ENCODE peak calls at places on chromosomes 11 and 22, in ten cellular contexts. B, X, M, R, F, G, Y, T, O and C are unnamed samples.
A peak's percentile ranks its signal among the peaks of the same experiment; 100 is the strongest.

GRCh38 chr11:129999407-129999806 is 3.2 kb downstream of the PRDM10 start:
- DNase-seq in B (no peak), X (no peak), M (no peak), R (no peak), F (no peak), G (no peak), Y (no peak), T (no peak), O (no peak), C (no peak)

GRCh38 chr11:27354359-27354965 is 8.6 kb downstream of the CCDC34 start:
- DNase-seq in B (no peak), X (no peak), M (no peak), R (no peak), F (no peak), G (no peak), Y (no peak), T (no peak), O (no peak), C (no peak)

GRCh38 chr11:133694701-133695100 is 150.6 kb downstream of the SPATA19 start:
- DNase-seq in B (no peak), X (no peak), M (no peak), R (no peak), F (no peak), G (no peak), Y (no peak), T (no peak), O (no peak), C (no peak)

GRCh38 chr11:79121351-79121750 is 319.5 kb downstream of the TENM4 start:
- DNase-seq in B (no peak), X (no peak), M (no peak), R (no peak), F (no peak), G (no peak), Y (no peak), T (no peak), O (no peak), C (no peak)

GRCh38 chr11:18853086-18853720 is 61.6 kb upstream of the PTPN5 start:
- DNase-seq in B (no peak), X (no peak), M (no peak), R (no peak), F (no peak), G (peak; percentile 35), Y (peak; percentile 22), T (peak; percentile 10), O (no peak), C (no peak)

GRCh38 chr11:110763249-110764011 is 51.2 kb upstream of the ARHGAP20 start:
- DNase-seq in B (no peak), X (no peak), M (no peak), R (no peak), F (no peak), G (peak; percentile 86), Y (peak; percentile 57), T (no peak), O (no peak), C (no peak)

GRCh38 chr11:132653237-132653636 is 879.1 kb downstream of the OPCML start:
- DNase-seq in B (no peak), X (no peak), M (no peak), R (no peak), F (no peak), G (no peak), Y (no peak), T (no peak), O (no peak), C (no peak)

GRCh38 chr22:49935561-49935960 is 17.1 kb downstream of the CRELD2 start:
- DNase-seq in B (no peak), X (no peak), M (no peak), R (peak; percentile 52), F (no peak), G (no peak), Y (no peak), T (no peak), O (no peak), C (no peak)

GRCh38 chr11:117097567-117098268 is 510 bp downstream of the SIK3 start:
- DNase-seq in B (peak; percentile 42), X (no peak), M (no peak), R (peak; percentile 72), F (no peak), G (peak; percentile 47), Y (peak; percentile 18), T (peak; percentile 54), O (peak; percentile 51), C (no peak)

GRCh38 chr11:117099681-117100080 is 1.5 kb upstream of the SIK3 start:
- DNase-seq in B (no peak), X (no peak), M (no peak), R (no peak), F (no peak), G (no peak), Y (no peak), T (no peak), O (no peak), C (no peak)

GRCh38 chr11:117096973-117097566 is 1.2 kb downstream of the SIK3 start:
- DNase-seq in B (no peak), X (no peak), M (no peak), R (no peak), F (no peak), G (peak; percentile 25), Y (no peak), T (no peak), O (no peak), C (no peak)

GRCh38 chr11:117096140-117096972 is 1.9 kb downstream of the SIK3 start:
- DNase-seq in B (no peak), X (peak; percentile 37), M (peak; percentile 8), R (no peak), F (no peak), G (peak; percentile 57), Y (no peak), T (peak; percentile 82), O (no peak), C (no peak)

GRCh38 chr11:117098269-117099231 is at the start of gene SIK3:
- DNase-seq in B (peak; percentile 95), X (peak; percentile 96), M (peak; percentile 85), R (peak; percentile 98), F (peak; percentile 97), G (peak; percentile 99), Y (peak; percentile 91), T (peak; percentile 99), O (peak; percentile 97), C (peak; percentile 95)
- TF ChIP-seq CTCF in B (no peak), X (no peak), M (peak; percentile 43), R (peak; percentile 51), F (no peak), G (peak; percentile 66), Y (no peak), T (peak; percentile 71), O (peak; percentile 55), C (peak; percentile 39)

GRCh38 chr11:41456288-41456687 is 3.2 kb downstream of the LRRC4C start:
- DNase-seq in B (no peak), X (no peak), M (no peak), R (no peak), F (no peak), G (no peak), Y (no peak), T (no peak), O (no peak), C (no peak)

GRCh38 chr11:41457216-41458014 is 2.0 kb downstream of the LRRC4C start:
- DNase-seq in B (no peak), X (no peak), M (no peak), R (no peak), F (no peak), G (no peak), Y (no peak), T (no peak), O (no peak), C (no peak)

GRCh38 chr11:41459602-41460405 is at the start of gene LRRC4C:
- DNase-seq in B (no peak), X (no peak), M (no peak), R (no peak), F (no peak), G (no peak), Y (no peak), T (no peak), O (no peak), C (no peak)

GRCh38 chr11:41461057-41461681 is 1.7 kb upstream of the LRRC4C start:
- DNase-seq in B (no peak), X (no peak), M (no peak), R (peak; percentile 8), F (no peak), G (peak; percentile 2), Y (no peak), T (no peak), O (no peak), C (no peak)
- TF ChIP-seq CTCF in B (peak; percentile 74), X (peak; percentile 91), M (peak; percentile 90), R (no peak), F (peak; percentile 47), G (peak; percentile 45), Y (peak; percentile 69), T (peak; percentile 61), O (peak; percentile 55), C (peak; percentile 59)

GRCh38 chr11:45061641-45062040 is 84.8 kb upstream of the PRDM11 start:
- DNase-seq in B (no peak), X (no peak), M (no peak), R (no peak), F (no peak), G (no peak), Y (no peak), T (no peak), O (no peak), C (no peak)

GRCh38 chr11:45062974-45063635 is 83.3 kb upstream of the PRDM11 start:
- DNase-seq in B (no peak), X (no peak), M (no peak), R (no peak), F (no peak), G (no peak), Y (no peak), T (no peak), O (no peak), C (no peak)

GRCh38 chr11:45060707-45061106 is 85.7 kb upstream of the PRDM11 start:
- DNase-seq in B (no peak), X (no peak), M (no peak), R (no peak), F (no peak), G (no peak), Y (no peak), T (no peak), O (no peak), C (no peak)

GRCh38 chr11:45063669-45064068 is 82.8 kb upstream of the PRDM11 start:
- DNase-seq in B (no peak), X (no peak), M (no peak), R (no peak), F (no peak), G (no peak), Y (no peak), T (no peak), O (no peak), C (no peak)

DNA sequence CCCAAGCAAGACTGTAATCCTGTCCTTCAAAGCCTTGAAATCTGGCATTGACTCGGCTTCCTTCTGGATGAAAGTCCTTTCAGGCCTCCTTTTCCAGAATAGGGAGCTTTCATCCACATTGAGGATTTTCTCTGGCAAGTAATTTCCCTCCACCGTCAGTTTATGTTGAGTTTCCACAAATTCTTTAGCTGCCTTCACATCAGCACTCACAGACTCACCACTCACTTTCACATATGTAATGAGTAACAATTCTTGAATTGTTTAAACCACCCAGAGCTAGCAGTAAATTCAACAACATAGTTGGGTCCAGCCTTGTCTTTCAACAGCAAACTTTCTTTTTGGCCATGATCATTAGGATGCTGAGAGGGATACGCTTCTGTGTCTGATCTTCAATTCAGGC is 84.3 kb upstream of the PRDM11 start:
- DNase-seq in B (no peak), X (no peak), M (no peak), R (no peak), F (no peak), G (no peak), Y (no peak), T (no peak), O (no peak), C (no peak)
- TF ChIP-seq CTCF in B (no peak), X (no peak), M (no peak), R (no peak), F (no peak), G (no peak), Y (no peak), T (no peak), O (no peak), C (no peak)

GRCh38 chr11:9120659-9121350 is 29.4 kb upstream of the SCUBE2 start:
- DNase-seq in B (no peak), X (no peak), M (no peak), R (peak; percentile 36), F (no peak), G (no peak), Y (no peak), T (no peak), O (no peak), C (no peak)
- TF ChIP-seq CTCF in B (peak; percentile 24), X (no peak), M (peak; percentile 41), R (peak; percentile 85), F (no peak), G (peak; percentile 10), Y (no peak), T (peak; percentile 27), O (no peak), C (peak; percentile 8)